ENCODE peak calls at places on chromosomes 13 and 19, in four cellular contexts. I is suprapubic skin, T is SK-N-SH, U is sigmoid colon. E is an unnamed sample.

GRCh38 chr13:36431204-36432105 is 840 bp upstream of the CCNA1 start:
- DNase-seq in I (no peak), T (no peak), U (no peak), E (peak; percentile 89)

GRCh38 chr19:49271080-49271753 is 53.8 kb downstream of the SLC6A16 start:
- DNase-seq in I (no peak), T (no peak), U (no peak), E (no peak)

GRCh38 chr13:79589605-79590511 is 108.9 kb downstream of the NDFIP2 start:
- DNase-seq in I (no peak), T (no peak), U (no peak), E (no peak)

GRCh38 chr19:45601115-45601514 is 897 bp downstream of the GPR4 start:
- DNase-seq in I (no peak), T (no peak), U (no peak), E (no peak)

GRCh38 chr19:45569619-45570421 is 14.8 kb downstream of the OPA3 start:
- DNase-seq in I (no peak), T (peak; percentile 74), U (no peak), E (no peak)

GRCh38 chr19:33416307-33417215 is 43.1 kb downstream of the CEBPG start:
- DNase-seq in I (no peak), T (peak; percentile 87), U (peak; percentile 77), E (no peak)

GRCh38 chr19:47036233-47036651 is 12.2 kb downstream of the TMEM160 start:
- DNase-seq in I (no peak), T (no peak), U (no peak), E (peak; percentile 87)

GRCh38 chr19:5093297-5093858 is 124.5 kb downstream of the KDM4B start:
- DNase-seq in I (no peak), T (no peak), U (no peak), E (no peak)

GRCh38 chr19:32404939-32405430 is 585 bp upstream of the DPY19L3 start:
- DNase-seq in I (no peak), T (no peak), U (peak; percentile 80), E (peak; percentile 63)

GRCh38 chr19:17325881-17326594 is 8.6 kb downstream of the ANO8 start:
- DNase-seq in I (no peak), T (no peak), U (no peak), E (no peak)

GRCh38 chr13:93058301-93058700 is 168.3 kb upstream of the GPC6 start:
- DNase-seq in I (no peak), T (peak; percentile 47), U (no peak), E (no peak)

GRCh38 chr13:24032674-24033073 is 127.8 kb upstream of the SPATA13 start:
- DNase-seq in I (no peak), T (no peak), U (no peak), E (no peak)

GRCh38 chr13:42272115-42272756 is at the start of gene AKAP11:
- DNase-seq in I (peak; percentile 84), T (no peak), U (peak; percentile 76), E (peak; percentile 34)

GRCh38 chr19:50906217-50906616 is 5.0 kb downstream of the KLK4 start:
- DNase-seq in I (no peak), T (peak; percentile 57), U (no peak), E (no peak)

GRCh38 chr13:62418872-62419271 is 1003.2 kb upstream of the PCDH20 start:
- DNase-seq in I (no peak), T (no peak), U (no peak), E (no peak)

GRCh38 chr13:46160474-46161066 is 21.4 kb downstream of the LCP1 start:
- DNase-seq in I (no peak), T (peak; percentile 75), U (no peak), E (no peak)

GRCh38 chr13:86909318-86909717 is 761.9 kb upstream of the SLITRK5 start:
- DNase-seq in I (no peak), T (no peak), U (no peak), E (no peak)

GRCh38 chr13:113667771-113668490 is 912 bp downstream of the GRK1 start:
- DNase-seq in I (peak; percentile 75), T (no peak), U (peak; percentile 60), E (peak; percentile 17)

GRCh38 chr19:48513289-48514122 is 1.9 kb upstream of the LMTK3 start:
- DNase-seq in I (no peak), T (peak; percentile 86), U (peak; percentile 75), E (peak; percentile 84)

GRCh38 chr13:37089495-37089894 is 16.0 kb downstream of the CSNK1A1L start:
- DNase-seq in I (no peak), T (no peak), U (no peak), E (no peak)

DNA sequence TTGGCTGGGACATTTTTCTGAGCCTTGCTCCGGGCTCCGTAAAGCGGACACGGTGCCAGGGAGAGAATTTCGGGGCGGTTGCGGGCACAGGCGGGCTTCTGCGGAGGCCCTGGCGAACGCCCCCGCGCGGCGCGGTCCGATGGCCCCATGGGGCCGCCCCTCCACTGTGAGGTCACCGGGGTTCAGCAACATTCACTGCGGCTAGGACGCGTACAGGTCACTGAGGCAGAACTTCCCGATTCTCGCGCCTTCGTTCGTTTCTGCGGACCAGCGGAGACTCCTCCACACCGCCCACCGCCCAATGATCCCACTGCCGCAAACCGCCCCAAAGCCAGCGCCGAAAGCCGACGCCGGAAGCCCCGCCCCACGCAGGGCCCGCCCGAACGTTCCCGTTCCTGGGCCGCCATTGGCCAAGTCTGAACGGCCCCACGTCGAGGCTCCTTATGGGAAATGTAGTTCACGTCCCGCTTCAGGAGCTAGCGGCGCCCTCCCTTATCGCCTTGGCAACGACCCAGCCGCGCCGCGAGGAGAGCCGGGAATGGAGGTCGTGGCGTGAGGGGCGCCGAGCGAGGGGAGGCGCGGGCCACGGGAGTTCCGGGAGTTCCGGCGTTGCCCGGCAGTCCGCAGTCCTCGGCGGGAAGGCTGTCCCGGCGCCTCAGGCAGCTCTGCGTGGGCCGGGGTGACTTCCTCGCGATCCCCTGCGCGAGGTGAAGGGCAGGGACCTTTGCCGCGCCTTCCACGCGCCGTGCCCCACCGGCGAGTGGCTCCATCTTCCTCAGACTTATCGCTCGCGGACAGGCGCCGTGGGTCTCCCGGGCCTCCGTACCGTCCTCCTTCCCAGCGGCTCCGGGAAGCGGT is at the start of gene ZNF584:
- DNase-seq in I (peak; percentile 98), T (peak; percentile 97), U (peak; percentile 97), E (peak; percentile 96)
- TF ChIP-seq EP300 in I (no peak), T (no peak), U (no peak), E (no peak)

DNA sequence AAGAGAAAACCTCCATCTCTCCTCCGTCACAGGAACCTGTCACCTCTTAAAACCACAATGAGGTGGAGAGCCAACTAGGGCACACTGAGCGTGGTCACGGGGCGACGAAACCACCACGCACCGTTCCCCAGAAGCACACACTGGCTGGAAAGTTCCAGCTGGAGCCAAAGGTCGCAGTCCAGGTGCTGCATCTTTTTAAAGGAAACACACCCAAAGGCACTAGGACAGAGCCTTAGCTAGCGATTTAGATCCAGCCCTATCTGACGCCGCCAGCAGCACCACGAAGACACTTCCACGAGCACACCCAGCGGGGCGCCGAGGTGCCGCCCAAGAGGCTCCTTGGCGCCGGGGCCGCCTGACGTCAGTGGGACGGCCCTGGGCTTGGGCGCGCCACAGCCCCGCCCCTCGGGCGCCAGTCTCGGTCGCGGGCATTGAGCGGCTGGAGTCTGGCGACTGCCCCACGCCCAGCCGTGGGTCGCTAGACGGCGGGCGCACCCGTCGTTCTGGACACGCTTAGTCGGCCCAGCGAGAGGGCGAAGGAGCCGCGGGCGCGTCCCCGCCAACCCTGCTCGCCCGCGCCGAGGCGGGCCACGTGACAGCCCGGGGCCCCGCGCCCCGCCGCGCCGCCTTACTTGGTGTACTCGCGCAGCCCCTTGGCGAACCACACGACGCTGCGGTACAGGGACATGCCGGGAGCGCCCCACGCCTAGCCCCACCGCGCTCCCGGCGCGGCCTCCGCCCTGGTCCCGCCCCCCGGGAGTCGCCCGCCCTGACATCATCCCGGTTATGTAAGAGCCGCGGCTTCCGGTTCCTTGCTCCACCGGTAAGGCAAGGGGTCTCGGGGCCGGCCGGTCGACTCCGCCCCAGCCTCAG is at the start of gene DHRS12:
- DNase-seq in I (peak; percentile 97), T (peak; percentile 94), U (peak; percentile 97), E (peak; percentile 98)
- TF ChIP-seq EP300 in I (no peak), T (no peak), U (no peak), E (peak; percentile 78)

GRCh38 chr19:11059511-11060358 is 29.5 kb upstream of the LDLR start:
- DNase-seq in I (no peak), T (no peak), U (no peak), E (peak; percentile 74)

GRCh38 chr19:11058246-11059030 is 30.8 kb upstream of the LDLR start:
- DNase-seq in I (no peak), T (no peak), U (no peak), E (no peak)

GRCh38 chr19:11064831-11065303 is 24.4 kb upstream of the LDLR start:
- DNase-seq in I (no peak), T (no peak), U (no peak), E (no peak)

GRCh38 chr19:11063434-11063833 is 25.8 kb upstream of the LDLR start:
- DNase-seq in I (no peak), T (no peak), U (no peak), E (no peak)

GRCh38 chr19:11061951-11062350 is 27.3 kb upstream of the LDLR start:
- DNase-seq in I (no peak), T (no peak), U (peak; percentile 92), E (no peak)
- TF ChIP-seq EP300 in I (no peak), T (no peak), U (peak; percentile 81), E (no peak)

DNA sequence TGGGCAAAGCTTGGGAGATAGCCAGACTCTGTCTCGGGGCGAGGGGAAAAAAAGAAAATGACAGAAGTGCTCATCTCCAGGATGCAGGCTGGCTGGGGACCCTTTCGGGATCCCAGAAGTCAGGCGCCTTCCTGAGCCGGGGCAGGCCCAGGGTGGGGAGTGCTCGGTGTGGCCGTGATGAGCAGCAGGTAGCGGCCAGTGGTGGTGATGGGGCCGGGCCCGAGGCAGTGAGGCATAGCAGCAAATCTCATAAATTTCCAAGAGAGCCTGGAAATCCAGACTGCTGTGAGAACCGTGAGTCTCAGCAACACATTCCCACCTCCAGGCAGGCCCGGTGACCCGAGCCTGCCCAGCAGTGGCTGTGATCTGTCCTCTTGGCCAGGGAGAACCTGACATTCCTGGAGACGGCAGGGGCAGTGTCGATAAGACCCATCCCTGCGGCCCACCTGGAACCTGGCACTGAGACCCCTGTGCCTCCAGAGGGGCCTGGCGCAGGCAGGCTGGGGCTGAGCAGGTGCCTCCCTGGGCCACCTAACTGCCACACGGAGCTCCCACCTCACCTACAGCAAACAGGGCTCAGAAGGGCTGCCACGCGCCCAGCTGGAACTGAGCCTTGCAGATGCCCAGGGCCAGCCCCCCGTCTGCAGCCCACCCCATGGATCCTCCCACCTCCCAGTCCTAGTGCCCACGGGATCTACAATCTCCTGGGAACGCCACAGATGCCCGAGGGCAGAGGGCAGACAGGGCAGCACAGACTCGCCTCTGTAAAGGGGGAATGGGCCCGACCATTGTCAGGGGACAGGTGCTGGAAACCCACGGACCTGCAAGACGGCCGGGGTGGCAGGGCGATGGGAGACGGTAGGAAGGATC is 23.4 kb downstream of the IZUMO4 start:
- DNase-seq in I (no peak), T (no peak), U (no peak), E (no peak)
- TF ChIP-seq EP300 in I (no peak), T (no peak), U (no peak), E (no peak)

GRCh38 chr19:39818626-39819097 is 15.3 kb downstream of the DYRK1B start:
- DNase-seq in I (no peak), T (no peak), U (no peak), E (no peak)
- TF ChIP-seq EP300 in I (no peak), T (no peak), U (no peak), E (no peak)